ENCODE peak calls at places on chromosomes 5 and 9, in eight cellular contexts. One of them, this sample, is unnamed.
A peak's percentile ranks its signal among the peaks of the same experiment; 100 is the strongest.

GRCh38 chr9:107137495-107138202 is 145.4 kb upstream of the RAD23B start:
- DNase-seq in T1000: no peak
- DNase-seq in heart left ventricle: no peak
- DNase-seq in stimulated activated CD4-positive, alpha-beta T cell treated with anti-CD3 and anti-CD28 coated beads, Interleukin-1b, Interleukin-23, amount 100 ng/mL, for 48 hours: no peak
- DNase-seq in mesendoderm: peak; percentile 51
- DNase-seq in stromal cell of bone marrow: peak; percentile 22
- DNase-seq in AG09309: no peak
- DNase-seq in fibroblast of the conjunctiva: peak; percentile 22
- DNase-seq in this sample: peak; percentile 24

GRCh38 chr9:4295160-4295559 is 4.7 kb downstream of the GLIS3 start:
- DNase-seq in AG09309: no peak
- DNase-seq in mesendoderm: no peak
- DNase-seq in stimulated activated CD4-positive, alpha-beta T cell treated with anti-CD3 and anti-CD28 coated beads, Interleukin-1b, Interleukin-23, amount 100 ng/mL, for 48 hours: no peak
- DNase-seq in fibroblast of the conjunctiva: no peak
- DNase-seq in heart left ventricle: no peak
- DNase-seq in stromal cell of bone marrow: no peak
- DNase-seq in T1000: no peak
- DNase-seq in this sample: no peak

GRCh38 chr5:128163991-128164390 is 80.4 kb downstream of the SLC12A2 start:
- DNase-seq in AG09309: peak; percentile 24
- DNase-seq in heart left ventricle: no peak
- DNase-seq in stromal cell of bone marrow: peak; percentile 72
- DNase-seq in T1000: no peak
- DNase-seq in stimulated activated CD4-positive, alpha-beta T cell treated with anti-CD3 and anti-CD28 coated beads, Interleukin-1b, Interleukin-23, amount 100 ng/mL, for 48 hours: no peak
- DNase-seq in mesendoderm: no peak
- DNase-seq in fibroblast of the conjunctiva: no peak
- DNase-seq in this sample: no peak

GRCh38 chr5:96220610-96221390 is 212.2 kb downstream of the PCSK1 start:
- DNase-seq in heart left ventricle: no peak
- DNase-seq in fibroblast of the conjunctiva: peak; percentile 47
- DNase-seq in mesendoderm: no peak
- DNase-seq in AG09309: peak; percentile 59
- DNase-seq in stromal cell of bone marrow: no peak
- DNase-seq in T1000: no peak
- DNase-seq in stimulated activated CD4-positive, alpha-beta T cell treated with anti-CD3 and anti-CD28 coated beads, Interleukin-1b, Interleukin-23, amount 100 ng/mL, for 48 hours: peak; percentile 12
- DNase-seq in this sample: no peak

GRCh38 chr9:13186091-13186490 is 93.4 kb downstream of the MPDZ start:
- DNase-seq in T1000: no peak
- DNase-seq in stromal cell of bone marrow: no peak
- DNase-seq in stimulated activated CD4-positive, alpha-beta T cell treated with anti-CD3 and anti-CD28 coated beads, Interleukin-1b, Interleukin-23, amount 100 ng/mL, for 48 hours: no peak
- DNase-seq in fibroblast of the conjunctiva: no peak
- DNase-seq in mesendoderm: no peak
- DNase-seq in AG09309: no peak
- DNase-seq in heart left ventricle: no peak
- DNase-seq in this sample: no peak

GRCh38 chr5:53930457-53930856 is 370.0 kb downstream of the NDUFS4 start:
- DNase-seq in AG09309: no peak
- DNase-seq in stromal cell of bone marrow: no peak
- DNase-seq in heart left ventricle: no peak
- DNase-seq in stimulated activated CD4-positive, alpha-beta T cell treated with anti-CD3 and anti-CD28 coated beads, Interleukin-1b, Interleukin-23, amount 100 ng/mL, for 48 hours: no peak
- DNase-seq in T1000: no peak
- DNase-seq in fibroblast of the conjunctiva: no peak
- DNase-seq in mesendoderm: no peak
- DNase-seq in this sample: no peak

GRCh38 chr5:131104169-131104775 is 60.8 kb downstream of the HINT1 start:
- DNase-seq in stimulated activated CD4-positive, alpha-beta T cell treated with anti-CD3 and anti-CD28 coated beads, Interleukin-1b, Interleukin-23, amount 100 ng/mL, for 48 hours: no peak
- DNase-seq in mesendoderm: no peak
- DNase-seq in AG09309: no peak
- DNase-seq in fibroblast of the conjunctiva: no peak
- DNase-seq in stromal cell of bone marrow: no peak
- DNase-seq in T1000: no peak
- DNase-seq in heart left ventricle: no peak
- DNase-seq in this sample: no peak

GRCh38 chr5:64690417-64691151 is at the start of gene SHISAL2B:
- DNase-seq in T1000: no peak
- DNase-seq in fibroblast of the conjunctiva: no peak
- DNase-seq in heart left ventricle: no peak
- DNase-seq in stromal cell of bone marrow: no peak
- DNase-seq in AG09309: no peak
- DNase-seq in stimulated activated CD4-positive, alpha-beta T cell treated with anti-CD3 and anti-CD28 coated beads, Interleukin-1b, Interleukin-23, amount 100 ng/mL, for 48 hours: no peak
- DNase-seq in mesendoderm: peak; percentile 90
- DNase-seq in this sample: peak; percentile 11

GRCh38 chr9:97703437-97704326 is 6.5 kb upstream of the XPA start:
- DNase-seq in AG09309: peak; percentile 64
- DNase-seq in heart left ventricle: no peak
- DNase-seq in stromal cell of bone marrow: peak; percentile 91
- DNase-seq in stimulated activated CD4-positive, alpha-beta T cell treated with anti-CD3 and anti-CD28 coated beads, Interleukin-1b, Interleukin-23, amount 100 ng/mL, for 48 hours: peak; percentile 51
- DNase-seq in mesendoderm: peak; percentile 55
- DNase-seq in T1000: peak; percentile 42
- DNase-seq in fibroblast of the conjunctiva: peak; percentile 43
- DNase-seq in this sample: peak; percentile 42

GRCh38 chr9:74521009-74521408 is 23.9 kb downstream of the RORB start:
- DNase-seq in mesendoderm: no peak
- DNase-seq in stimulated activated CD4-positive, alpha-beta T cell treated with anti-CD3 and anti-CD28 coated beads, Interleukin-1b, Interleukin-23, amount 100 ng/mL, for 48 hours: no peak
- DNase-seq in heart left ventricle: no peak
- DNase-seq in stromal cell of bone marrow: peak; percentile 51
- DNase-seq in T1000: no peak
- DNase-seq in AG09309: no peak
- DNase-seq in fibroblast of the conjunctiva: peak; percentile 22
- DNase-seq in this sample: no peak

GRCh38 chr5:58330781-58331180 is 129.1 kb downstream of the PLK2 start:
- DNase-seq in mesendoderm: no peak
- DNase-seq in fibroblast of the conjunctiva: no peak
- DNase-seq in stimulated activated CD4-positive, alpha-beta T cell treated with anti-CD3 and anti-CD28 coated beads, Interleukin-1b, Interleukin-23, amount 100 ng/mL, for 48 hours: no peak
- DNase-seq in T1000: no peak
- DNase-seq in AG09309: no peak
- DNase-seq in stromal cell of bone marrow: no peak
- DNase-seq in heart left ventricle: no peak
- DNase-seq in this sample: no peak

GRCh38 chr5:639253-639530 is 27.1 kb downstream of the CEP72 start:
- DNase-seq in T1000: no peak
- DNase-seq in mesendoderm: no peak
- DNase-seq in heart left ventricle: no peak
- DNase-seq in AG09309: no peak
- DNase-seq in stimulated activated CD4-positive, alpha-beta T cell treated with anti-CD3 and anti-CD28 coated beads, Interleukin-1b, Interleukin-23, amount 100 ng/mL, for 48 hours: no peak
- DNase-seq in stromal cell of bone marrow: no peak
- DNase-seq in fibroblast of the conjunctiva: no peak
- DNase-seq in this sample: no peak

GRCh38 chr9:99336531-99336930 is 114.4 kb downstream of the SEC61B start:
- DNase-seq in stromal cell of bone marrow: no peak
- DNase-seq in heart left ventricle: no peak
- DNase-seq in AG09309: no peak
- DNase-seq in fibroblast of the conjunctiva: no peak
- DNase-seq in T1000: no peak
- DNase-seq in mesendoderm: no peak
- DNase-seq in stimulated activated CD4-positive, alpha-beta T cell treated with anti-CD3 and anti-CD28 coated beads, Interleukin-1b, Interleukin-23, amount 100 ng/mL, for 48 hours: no peak
- DNase-seq in this sample: no peak

GRCh38 chr9:15423328-15423985 is 781 bp downstream of the SNAPC3 start:
- DNase-seq in fibroblast of the conjunctiva: peak; percentile 13
- DNase-seq in stromal cell of bone marrow: no peak
- DNase-seq in mesendoderm: peak; percentile 54
- DNase-seq in heart left ventricle: no peak
- DNase-seq in stimulated activated CD4-positive, alpha-beta T cell treated with anti-CD3 and anti-CD28 coated beads, Interleukin-1b, Interleukin-23, amount 100 ng/mL, for 48 hours: peak; percentile 16
- DNase-seq in T1000: no peak
- DNase-seq in AG09309: no peak
- DNase-seq in this sample: no peak

GRCh38 chr5:122815218-122815767 is 30.1 kb upstream of the SNX24 start:
- DNase-seq in T1000: no peak
- DNase-seq in stimulated activated CD4-positive, alpha-beta T cell treated with anti-CD3 and anti-CD28 coated beads, Interleukin-1b, Interleukin-23, amount 100 ng/mL, for 48 hours: no peak
- DNase-seq in AG09309: no peak
- DNase-seq in fibroblast of the conjunctiva: no peak
- DNase-seq in mesendoderm: no peak
- DNase-seq in heart left ventricle: no peak
- DNase-seq in stromal cell of bone marrow: no peak
- DNase-seq in this sample: no peak

GRCh38 chr9:109010676-109011655 is 2.3 kb downstream of the CTNNAL1 start:
- DNase-seq in T1000: no peak
- DNase-seq in AG09309: no peak
- DNase-seq in stimulated activated CD4-positive, alpha-beta T cell treated with anti-CD3 and anti-CD28 coated beads, Interleukin-1b, Interleukin-23, amount 100 ng/mL, for 48 hours: peak; percentile 74
- DNase-seq in fibroblast of the conjunctiva: peak; percentile 50
- DNase-seq in mesendoderm: no peak
- DNase-seq in stromal cell of bone marrow: peak; percentile 60
- DNase-seq in heart left ventricle: no peak
- DNase-seq in this sample: no peak

GRCh38 chr9:93595861-93596365 is 19.5 kb downstream of the PHF2 start:
- DNase-seq in fibroblast of the conjunctiva: no peak
- DNase-seq in mesendoderm: no peak
- DNase-seq in heart left ventricle: no peak
- DNase-seq in stimulated activated CD4-positive, alpha-beta T cell treated with anti-CD3 and anti-CD28 coated beads, Interleukin-1b, Interleukin-23, amount 100 ng/mL, for 48 hours: no peak
- DNase-seq in AG09309: no peak
- DNase-seq in T1000: no peak
- DNase-seq in stromal cell of bone marrow: no peak
- DNase-seq in this sample: no peak

GRCh38 chr5:77329664-77330430 is 119.4 kb downstream of the PDE8B start:
- DNase-seq in fibroblast of the conjunctiva: no peak
- DNase-seq in AG09309: no peak
- DNase-seq in heart left ventricle: no peak
- DNase-seq in stimulated activated CD4-positive, alpha-beta T cell treated with anti-CD3 and anti-CD28 coated beads, Interleukin-1b, Interleukin-23, amount 100 ng/mL, for 48 hours: no peak
- DNase-seq in stromal cell of bone marrow: no peak
- DNase-seq in mesendoderm: no peak
- DNase-seq in T1000: no peak
- DNase-seq in this sample: no peak

GRCh38 chr5:157689942-157690689 is 18.8 kb downstream of the C5orf52 start:
- DNase-seq in T1000: no peak
- DNase-seq in fibroblast of the conjunctiva: no peak
- DNase-seq in heart left ventricle: no peak
- DNase-seq in stromal cell of bone marrow: no peak
- DNase-seq in mesendoderm: no peak
- DNase-seq in stimulated activated CD4-positive, alpha-beta T cell treated with anti-CD3 and anti-CD28 coated beads, Interleukin-1b, Interleukin-23, amount 100 ng/mL, for 48 hours: peak; percentile 40
- DNase-seq in AG09309: no peak
- DNase-seq in this sample: no peak

GRCh38 chr5:141958113-141958512 is at the start of gene PCDH12:
- DNase-seq in T1000: no peak
- DNase-seq in fibroblast of the conjunctiva: no peak
- DNase-seq in heart left ventricle: peak; percentile 73
- DNase-seq in stromal cell of bone marrow: no peak
- DNase-seq in AG09309: no peak
- DNase-seq in mesendoderm: peak; percentile 67
- DNase-seq in stimulated activated CD4-positive, alpha-beta T cell treated with anti-CD3 and anti-CD28 coated beads, Interleukin-1b, Interleukin-23, amount 100 ng/mL, for 48 hours: no peak
- DNase-seq in this sample: peak; percentile 52

GRCh38 chr5:21802869-21803490 is 1050.2 kb downstream of the CDH12 start:
- DNase-seq in stimulated activated CD4-positive, alpha-beta T cell treated with anti-CD3 and anti-CD28 coated beads, Interleukin-1b, Interleukin-23, amount 100 ng/mL, for 48 hours: no peak
- DNase-seq in heart left ventricle: no peak
- DNase-seq in stromal cell of bone marrow: no peak
- DNase-seq in T1000: no peak
- DNase-seq in fibroblast of the conjunctiva: peak; percentile 31
- DNase-seq in mesendoderm: peak; percentile 43
- DNase-seq in AG09309: no peak
- DNase-seq in this sample: no peak

GRCh38 chr5:143791848-143792701 is 19.9 kb upstream of the HMHB1 start:
- DNase-seq in stimulated activated CD4-positive, alpha-beta T cell treated with anti-CD3 and anti-CD28 coated beads, Interleukin-1b, Interleukin-23, amount 100 ng/mL, for 48 hours: no peak
- DNase-seq in fibroblast of the conjunctiva: no peak
- DNase-seq in AG09309: no peak
- DNase-seq in heart left ventricle: no peak
- DNase-seq in T1000: no peak
- DNase-seq in stromal cell of bone marrow: no peak
- DNase-seq in mesendoderm: no peak
- DNase-seq in this sample: no peak

GRCh38 chr9:136244116-136244775 is 1.4 kb downstream of the QSOX2 start:
- DNase-seq in stimulated activated CD4-positive, alpha-beta T cell treated with anti-CD3 and anti-CD28 coated beads, Interleukin-1b, Interleukin-23, amount 100 ng/mL, for 48 hours: peak; percentile 78
- DNase-seq in T1000: no peak
- DNase-seq in heart left ventricle: no peak
- DNase-seq in AG09309: no peak
- DNase-seq in mesendoderm: no peak
- DNase-seq in fibroblast of the conjunctiva: no peak
- DNase-seq in stromal cell of bone marrow: no peak
- DNase-seq in this sample: no peak

GRCh38 chr9:112061152-112061740 is 113.9 kb downstream of the SUSD1 start:
- DNase-seq in mesendoderm: peak; percentile 59
- DNase-seq in stimulated activated CD4-positive, alpha-beta T cell treated with anti-CD3 and anti-CD28 coated beads, Interleukin-1b, Interleukin-23, amount 100 ng/mL, for 48 hours: peak; percentile 47
- DNase-seq in stromal cell of bone marrow: peak; percentile 98
- DNase-seq in T1000: peak; percentile 64
- DNase-seq in heart left ventricle: peak; percentile 55
- DNase-seq in fibroblast of the conjunctiva: peak; percentile 81
- DNase-seq in AG09309: peak; percentile 89
- DNase-seq in this sample: peak; percentile 15

GRCh38 chr5:140141241-140141640 is 15.5 kb downstream of the IGIP start:
- DNase-seq in heart left ventricle: no peak
- DNase-seq in AG09309: peak; percentile 67
- DNase-seq in stimulated activated CD4-positive, alpha-beta T cell treated with anti-CD3 and anti-CD28 coated beads, Interleukin-1b, Interleukin-23, amount 100 ng/mL, for 48 hours: no peak
- DNase-seq in fibroblast of the conjunctiva: no peak
- DNase-seq in T1000: no peak
- DNase-seq in stromal cell of bone marrow: peak; percentile 12
- DNase-seq in mesendoderm: no peak
- DNase-seq in this sample: no peak

GRCh38 chr5:91361055-91361701 is 21.9 kb downstream of the ARRDC3 start:
- DNase-seq in T1000: no peak
- DNase-seq in AG09309: no peak
- DNase-seq in mesendoderm: no peak
- DNase-seq in stimulated activated CD4-positive, alpha-beta T cell treated with anti-CD3 and anti-CD28 coated beads, Interleukin-1b, Interleukin-23, amount 100 ng/mL, for 48 hours: no peak
- DNase-seq in fibroblast of the conjunctiva: no peak
- DNase-seq in stromal cell of bone marrow: no peak
- DNase-seq in heart left ventricle: no peak
- DNase-seq in this sample: no peak

GRCh38 chr5:140043508-140043872 is 391 bp upstream of the NRG2 start:
- DNase-seq in heart left ventricle: no peak
- DNase-seq in T1000: peak; percentile 38
- DNase-seq in stimulated activated CD4-positive, alpha-beta T cell treated with anti-CD3 and anti-CD28 coated beads, Interleukin-1b, Interleukin-23, amount 100 ng/mL, for 48 hours: no peak
- DNase-seq in mesendoderm: peak; percentile 72
- DNase-seq in AG09309: no peak
- DNase-seq in fibroblast of the conjunctiva: no peak
- DNase-seq in stromal cell of bone marrow: no peak
- DNase-seq in this sample: peak; percentile 67

GRCh38 chr9:109418827-109419226 is 79.3 kb downstream of the PTPN3 start:
- DNase-seq in AG09309: no peak
- DNase-seq in fibroblast of the conjunctiva: no peak
- DNase-seq in mesendoderm: peak; percentile 54
- DNase-seq in stromal cell of bone marrow: no peak
- DNase-seq in stimulated activated CD4-positive, alpha-beta T cell treated with anti-CD3 and anti-CD28 coated beads, Interleukin-1b, Interleukin-23, amount 100 ng/mL, for 48 hours: no peak
- DNase-seq in heart left ventricle: no peak
- DNase-seq in T1000: no peak
- DNase-seq in this sample: no peak